ENCODE peak calls at places on chromosomes 1 and 21, in five cellular contexts. Y is endothelial cell of umbilical vein, D is kidney epithelial cell, X is HFF-Myc, K is suprapubic skin. M is an unnamed sample.

GRCh38 chr1:152983234-152983633 is 647 bp upstream of the SPRR1A start:
- DNase-seq in K (no peak), X (no peak), Y (no peak), D (no peak), M (no peak)

GRCh38 chr1:234975941-234976871 is 152.4 kb downstream of the TOMM20 start:
- DNase-seq in X (no peak), D (no peak), Y (no peak), K (no peak), M (no peak)

GRCh38 chr1:21573971-21574458 is 64.8 kb downstream of the ALPL start:
- DNase-seq in D (peak; percentile 67), X (peak; percentile 46), Y (peak; percentile 99), K (no peak), M (no peak)

GRCh38 chr1:18233176-18233864 is 125.7 kb downstream of the IGSF21 start:
- DNase-seq in K (no peak), Y (no peak), X (no peak), D (no peak), M (no peak)

GRCh38 chr1:84366786-84367185 is 31.5 kb upstream of the DNASE2B start:
- DNase-seq in X (no peak), K (no peak), D (no peak), Y (no peak), M (no peak)

GRCh38 chr1:234413975-234414374 is 40.7 kb downstream of the COA6 start:
- DNase-seq in Y (no peak), K (no peak), D (no peak), X (no peak), M (no peak)

GRCh38 chr1:230758705-230759354 is 11.6 kb downstream of the CAPN9 start:
- DNase-seq in K (no peak), D (no peak), Y (no peak), X (peak; percentile 72), M (no peak)

GRCh38 chr1:240808381-240808780 is 196.4 kb upstream of the GREM2 start:
- DNase-seq in Y (no peak), K (no peak), D (no peak), X (no peak), M (no peak)

GRCh38 chr1:11443043-11443442 is 35.9 kb upstream of the DISP3 start:
- DNase-seq in Y (no peak), D (no peak), K (no peak), X (no peak), M (no peak)

GRCh38 chr1:189983156-189983555 is 494.5 kb downstream of the BRINP3 start:
- DNase-seq in X (no peak), Y (no peak), D (no peak), K (no peak), M (no peak)

GRCh38 chr1:244062136-244062535 is 11.1 kb downstream of the ZBTB18 start:
- DNase-seq in Y (no peak), X (no peak), D (no peak), K (no peak), M (no peak)

GRCh38 chr1:61221642-61222041 is 139.3 kb downstream of the NFIA start:
- DNase-seq in Y (no peak), K (no peak), D (no peak), X (no peak), M (no peak)

GRCh38 chr1:232417849-232418248 is 212.1 kb downstream of the SIPA1L2 start:
- DNase-seq in Y (no peak), X (no peak), D (no peak), K (no peak), M (no peak)

GRCh38 chr1:195475568-195475967 is 1132.7 kb downstream of the KCNT2 start:
- DNase-seq in Y (no peak), K (no peak), D (no peak), X (no peak), M (no peak)

GRCh38 chr1:47432071-47433036 is 5.5 kb upstream of the FOXD2 start:
- DNase-seq in D (no peak), Y (peak; percentile 80), K (no peak), X (peak; percentile 71), M (no peak)

GRCh38 chr1:223500560-223501425 is 107.6 kb downstream of the CCDC185 start:
- DNase-seq in X (peak; percentile 33), K (no peak), D (peak; percentile 97), Y (peak; percentile 55), M (peak; percentile 65)

GRCh38 chr1:173148971-173149370 is 58.2 kb downstream of the TNFSF4 start:
- DNase-seq in Y (no peak), D (no peak), X (no peak), K (no peak), M (no peak)

GRCh38 chr1:88973520-88974137 is 18.8 kb downstream of the KYAT3 start:
- DNase-seq in X (no peak), D (no peak), K (no peak), Y (peak; percentile 55), M (no peak)

GRCh38 chr21:23130308-23130707 is 2132.1 kb downstream of the NCAM2 start:
- DNase-seq in D (no peak), K (no peak), Y (no peak), X (no peak), M (no peak)

GRCh38 chr1:209012443-209013196 is 570.9 kb upstream of the CAMK1G start:
- DNase-seq in D (no peak), Y (no peak), X (no peak), K (no peak), M (no peak)

GRCh38 chr1:68624233-68624632 is 127.4 kb upstream of the DEPDC1 start:
- DNase-seq in Y (peak; percentile 52), K (no peak), D (peak; percentile 68), X (no peak), M (no peak)

GRCh38 chr1:210582186-210582981 is 253.7 kb downstream of the HHAT start:
- DNase-seq in K (no peak), Y (no peak), X (no peak), D (no peak), M (no peak)

GRCh38 chr1:159756397-159756796 is 24.4 kb upstream of the DUSP23 start:
- DNase-seq in X (no peak), K (no peak), Y (no peak), D (no peak), M (no peak)

GRCh38 chr1:233721003-233721595 is 107.2 kb downstream of the KCNK1 start:
- DNase-seq in K (no peak), Y (no peak), X (no peak), D (no peak), M (no peak)

GRCh38 chr1:105865546-105865945 is 1190.9 kb upstream of the PRMT6 start:
- DNase-seq in D (peak; percentile 16), Y (no peak), X (no peak), K (no peak), M (no peak)

GRCh38 chr21:41507521-41508414 is at the start of gene TMPRSS2:
- DNase-seq in K (no peak), X (no peak), Y (no peak), D (no peak), M (no peak)

GRCh38 chr21:41508415-41509205 is 652 bp upstream of the TMPRSS2 start:
- DNase-seq in D (no peak), K (no peak), X (no peak), Y (no peak), M (no peak)

GRCh38 chr21:41506005-41506404 is 2.0 kb downstream of the TMPRSS2 start:
- DNase-seq in K (no peak), X (no peak), Y (no peak), D (no peak), M (no peak)

GRCh38 chr21:41509206-41509496 is 1.2 kb upstream of the TMPRSS2 start:
- DNase-seq in K (no peak), D (no peak), X (no peak), Y (no peak), M (no peak)

DNA sequence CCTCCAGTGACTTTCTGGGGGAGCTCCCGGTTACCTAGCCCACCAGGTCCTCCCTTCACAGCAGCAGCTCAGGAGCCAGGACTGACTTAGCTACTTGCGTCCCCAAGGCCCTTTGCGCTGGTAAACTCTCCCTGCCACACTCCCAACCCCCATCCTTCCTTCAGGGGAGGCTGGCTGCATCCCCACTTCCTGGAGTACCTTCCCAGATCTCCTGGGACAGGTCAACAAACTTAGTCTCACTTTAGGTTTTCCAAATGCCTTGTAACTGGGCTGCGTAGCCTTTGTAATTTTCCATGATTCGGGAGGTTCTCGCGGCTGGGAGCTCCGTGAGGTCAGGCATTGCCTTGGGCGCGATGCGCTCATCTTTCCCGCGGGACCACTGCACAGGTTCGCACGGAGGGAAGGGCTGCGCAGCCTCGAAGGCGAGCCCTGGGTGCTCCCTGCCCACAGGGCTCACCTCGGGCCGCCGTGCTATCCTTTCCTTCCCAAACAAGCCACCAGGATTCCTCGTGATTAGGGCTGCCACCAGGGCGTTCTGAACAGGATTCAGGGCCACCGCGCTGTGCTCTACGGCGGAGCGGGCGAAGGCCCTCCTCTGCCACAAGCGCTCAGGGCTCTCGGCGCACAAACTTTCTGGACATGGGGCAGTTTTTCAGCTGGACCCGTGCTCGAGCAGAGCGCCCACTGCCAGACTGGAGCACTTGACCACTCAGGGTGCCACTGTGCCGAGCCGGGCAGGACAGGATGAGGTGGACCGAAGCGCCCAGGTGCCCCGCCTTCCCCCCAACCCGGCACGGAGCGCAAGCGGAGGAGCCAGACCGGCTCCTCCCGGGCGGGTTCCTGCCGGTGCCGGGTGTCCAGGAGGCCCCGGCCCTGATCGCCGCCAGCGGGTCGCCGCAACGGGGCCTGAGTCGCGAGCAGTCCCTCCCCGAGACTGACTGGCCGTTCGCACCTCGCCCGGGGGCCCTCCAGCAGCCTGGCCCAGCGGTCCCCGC is 1.1 kb downstream of the TMPRSS2 start:
- DNase-seq in Y (no peak), K (no peak), X (no peak), D (no peak), M (no peak)
- H3K4me3 ChIP-seq in Y (no peak overlapping the region), K (peak overlapping the region; percentile 51), X (no peak overlapping the region), D (peak overlapping the region; percentile 28), M (no peak overlapping the region)

DNA sequence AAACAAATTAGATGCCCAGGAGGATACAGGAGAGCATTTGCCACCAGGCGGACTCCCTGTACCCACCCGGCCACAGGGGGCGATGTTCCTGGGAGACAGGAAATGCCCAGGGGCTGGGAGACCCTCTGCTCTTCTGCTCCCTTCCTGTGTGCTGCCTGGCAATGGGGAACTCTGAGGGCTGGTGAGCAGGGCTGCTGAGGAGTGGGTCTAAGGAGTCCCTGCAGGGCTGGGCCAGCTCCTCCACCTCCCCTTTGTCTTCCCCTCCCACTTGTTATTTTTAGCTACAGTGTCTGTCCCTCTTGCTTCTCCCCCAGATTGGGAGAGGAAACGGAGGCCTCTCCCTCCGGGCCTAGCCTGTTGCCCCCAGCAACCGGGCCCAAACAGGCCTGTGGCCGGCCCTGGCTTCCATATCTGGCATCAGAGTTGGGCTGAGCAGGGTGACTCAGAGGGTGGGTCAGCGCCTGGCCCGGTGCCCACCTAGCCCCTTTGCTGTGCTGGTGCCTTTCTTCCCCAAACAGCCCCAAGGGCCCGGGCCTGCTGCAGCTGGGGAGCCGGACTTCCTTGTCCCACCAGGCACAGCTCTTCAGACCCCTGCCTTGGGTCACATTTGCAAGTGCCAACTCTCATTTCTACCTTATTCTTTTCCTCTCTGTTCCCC is 11.7 kb downstream of the LMNA start:
- DNase-seq in D (peak; percentile 87), K (peak; percentile 98), Y (peak; percentile 96), X (peak; percentile 93), M (peak; percentile 87)
- H3K4me3 ChIP-seq in D (no peak overlapping the region), K (peak overlapping the region; percentile 100), Y (no peak overlapping the region), X (peak overlapping the region; percentile 42), M (peak overlapping the region; percentile 48)

DNA sequence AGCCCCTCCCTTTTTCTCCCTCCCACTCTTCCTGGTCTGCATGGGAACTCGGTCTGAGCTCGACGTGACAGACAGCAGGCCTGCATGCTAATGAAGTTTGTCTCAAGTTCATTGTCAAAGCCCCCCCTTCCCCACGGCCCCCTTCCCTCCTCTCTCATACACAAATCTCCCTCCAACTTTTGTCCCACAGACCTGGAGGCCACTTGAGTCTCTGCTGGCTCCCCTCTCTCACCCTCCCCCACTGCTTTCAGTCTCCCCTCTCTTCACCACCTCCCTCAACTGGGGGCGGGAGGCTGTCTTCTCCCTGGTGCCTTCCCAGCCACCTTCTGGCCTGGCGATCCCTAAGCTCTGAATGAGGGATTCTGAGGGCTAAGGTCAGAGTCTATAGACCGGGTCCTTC is 61.3 kb downstream of the RHBG start:
- DNase-seq in D (no peak), K (no peak), X (no peak), Y (no peak), M (no peak)
- H3K4me3 ChIP-seq in D (no peak overlapping the region), K (no peak overlapping the region), X (no peak overlapping the region), Y (no peak overlapping the region), M (no peak overlapping the region)

GRCh38 chr1:78005347-78005722 is 596 bp downstream of the DNAJB4 start:
- DNase-seq in D (no peak), Y (no peak), X (no peak), K (no peak), M (no peak)
- H3K4me3 ChIP-seq in D (peak overlapping the region; percentile 56), Y (peak overlapping the region; percentile 98), X (peak overlapping the region; percentile 51), K (peak overlapping the region; percentile 62), M (peak overlapping the region; percentile 61)